ENCODE peak calls at places on chromosomes 11 and 22, in eight cellular contexts. S, Z, K, N, V, Y, U and I are unnamed samples.
A peak's percentile ranks its signal among the peaks of the same experiment; 100 is the strongest.

GRCh38 chr22:30208631-30209603 is 37.6 kb downstream of the LIF start:
- DNase-seq in S (peak; percentile 88), Z (no peak), K (no peak), N (no peak), V (no peak), Y (peak; percentile 99), U (no peak), I (peak; percentile 83)

GRCh38 chr11:128269466-128269865 is 317.9 kb downstream of the ETS1 start:
- DNase-seq in S (no peak), Z (no peak), K (no peak), N (no peak), V (no peak), Y (no peak), U (no peak), I (no peak)

GRCh38 chr11:83895516-83895915 is 609.3 kb upstream of the CCDC90B start:
- DNase-seq in S (no peak), Z (no peak), K (no peak), N (peak; percentile 13), V (no peak), Y (peak; percentile 2), U (no peak), I (no peak)

GRCh38 chr22:47822459-47822858 is 1060.0 kb downstream of the TBC1D22A start:
- DNase-seq in S (no peak), Z (no peak), K (no peak), N (no peak), V (no peak), Y (no peak), U (no peak), I (no peak)

GRCh38 chr11:66339163-66339675 is 3.0 kb upstream of the RIN1 start:
- DNase-seq in S (no peak), Z (no peak), K (no peak), N (no peak), V (no peak), Y (no peak), U (no peak), I (no peak)

GRCh38 chr22:49917997-49918910 is at the start of the genes ALG12 and CRELD2:
- DNase-seq in S (peak; percentile 97), Z (peak; percentile 98), K (peak; percentile 92), N (peak; percentile 97), V (peak; percentile 91), Y (peak; percentile 94), U (peak; percentile 68), I (peak; percentile 91)

GRCh38 chr11:35649984-35650383 is 12.6 kb upstream of the TRIM44 start:
- DNase-seq in S (no peak), Z (no peak), K (no peak), N (no peak), V (no peak), Y (peak; percentile 58), U (no peak), I (no peak)

GRCh38 chr11:116825854-116826750 is 3.0 kb upstream of the APOA4 start:
- DNase-seq in S (no peak), Z (no peak), K (no peak), N (no peak), V (no peak), Y (no peak), U (no peak), I (no peak)

GRCh38 chr11:4551346-4551979 is 6.5 kb downstream of the OR52M1 start:
- DNase-seq in S (no peak), Z (peak; percentile 30), K (no peak), N (peak; percentile 19), V (no peak), Y (peak; percentile 12), U (no peak), I (no peak)

DNA sequence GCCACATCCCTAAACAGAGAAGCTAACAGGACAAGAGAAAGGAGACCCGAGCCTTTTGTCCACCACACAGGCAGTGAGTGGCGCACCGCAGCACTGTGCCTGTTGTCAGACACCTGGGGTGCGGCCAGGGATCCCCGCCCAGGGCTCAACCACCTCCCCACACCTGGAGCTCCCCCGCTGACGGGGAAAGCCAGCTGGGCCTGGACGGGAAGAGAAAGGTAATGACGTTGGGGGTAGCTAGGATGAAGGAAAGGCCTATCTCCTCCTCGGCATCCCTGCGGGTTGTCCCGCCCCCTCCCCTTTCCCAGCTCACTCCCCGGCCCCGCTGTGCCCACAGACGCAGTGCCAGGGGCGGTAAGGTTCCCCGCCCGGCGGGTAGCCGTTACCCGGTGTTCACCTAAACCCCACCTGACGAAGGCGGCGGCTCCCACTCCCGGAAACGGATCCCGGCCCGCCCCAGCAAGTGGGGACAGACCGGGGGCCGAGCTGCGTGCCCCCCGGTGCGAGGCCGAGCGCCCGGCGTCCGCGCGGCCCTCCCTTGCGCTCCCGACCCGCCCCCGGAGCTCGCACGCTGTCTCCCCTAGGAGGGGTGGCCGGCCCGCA is 507 bp downstream of the HYOU1 start:
- DNase-seq in S (no peak), Z (peak; percentile 60), K (no peak), N (peak; percentile 46), V (no peak), Y (no peak), U (no peak), I (no peak)
- TF ChIP-seq CTCF in S (no peak), Z (no peak), K (no peak), N (no peak), V (no peak), Y (no peak), U (no peak), I (no peak)

DNA sequence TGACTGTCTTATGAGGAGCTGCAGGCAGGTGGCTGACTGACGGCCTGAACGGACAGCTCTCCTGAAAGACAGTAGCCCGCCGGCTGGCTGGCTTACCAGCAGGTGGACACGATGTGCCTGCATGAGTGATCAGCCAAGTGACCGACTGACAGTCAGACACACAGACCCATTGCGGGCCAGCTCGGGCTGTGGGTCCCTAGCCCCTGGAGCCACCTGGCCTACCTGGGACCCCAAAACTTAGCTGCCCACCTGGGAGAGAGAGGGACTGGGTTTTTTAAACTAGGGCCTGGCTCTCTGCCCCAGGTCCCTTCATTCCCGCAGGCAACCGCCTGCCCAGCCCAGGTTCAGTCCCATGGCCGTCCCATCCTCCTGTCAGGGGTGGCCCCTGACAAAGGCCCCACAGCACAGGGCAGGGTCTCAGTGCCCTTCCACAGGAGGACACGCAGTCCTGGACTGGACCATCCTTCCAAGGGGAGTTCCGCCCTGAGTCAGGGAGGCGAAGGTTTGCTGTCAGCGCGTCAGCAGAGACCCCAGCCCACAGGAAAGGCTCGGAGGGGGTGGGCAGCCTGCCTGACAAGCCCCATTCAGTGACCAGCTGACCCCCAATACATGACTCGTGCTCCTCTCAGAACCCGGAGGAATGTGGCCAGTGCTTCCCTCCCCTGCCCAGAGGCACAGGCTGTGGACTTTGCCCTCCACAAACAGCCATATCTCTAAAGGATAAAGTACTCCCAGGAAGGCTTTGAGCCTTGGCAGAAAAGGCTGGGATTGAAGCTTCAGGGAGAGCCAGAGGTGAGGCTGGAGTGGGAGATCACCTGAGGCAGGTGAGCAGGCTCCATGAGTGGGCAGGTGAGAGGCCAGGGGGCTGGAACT is 8.4 kb downstream of the SLCO2B1 start:
- DNase-seq in S (no peak), Z (peak; percentile 58), K (no peak), N (no peak), V (no peak), Y (no peak), U (no peak), I (no peak)
- TF ChIP-seq CTCF in S (no peak), Z (peak; percentile 23), K (no peak), N (no peak), V (no peak), Y (no peak), U (no peak), I (no peak)

GRCh38 chr22:32634424-32634981 is 159.9 kb downstream of the FBXO7 start:
- DNase-seq in S (no peak), Z (no peak), K (no peak), N (no peak), V (no peak), Y (no peak), U (no peak), I (no peak)

GRCh38 chr22:32637951-32638350 is 163.3 kb downstream of the FBXO7 start:
- DNase-seq in S (no peak), Z (no peak), K (no peak), N (no peak), V (no peak), Y (no peak), U (no peak), I (no peak)

GRCh38 chr22:32631507-32632245 is 157.1 kb downstream of the FBXO7 start:
- DNase-seq in S (no peak), Z (no peak), K (no peak), N (no peak), V (no peak), Y (no peak), U (no peak), I (no peak)

GRCh38 chr22:32632650-32633049 is 158.0 kb downstream of the FBXO7 start:
- DNase-seq in S (no peak), Z (no peak), K (no peak), N (no peak), V (no peak), Y (no peak), U (no peak), I (no peak)

GRCh38 chr22:32636884-32637283 is 162.3 kb downstream of the FBXO7 start:
- DNase-seq in S (no peak), Z (no peak), K (no peak), N (no peak), V (no peak), Y (no peak), U (no peak), I (no peak)
- TF ChIP-seq CTCF in S (no peak), Z (no peak), K (no peak), N (no peak), V (no peak), Y (peak; percentile 24), U (no peak), I (no peak)

GRCh38 chr11:59187587-59187986 is 15.7 kb downstream of the DTX4 start:
- DNase-seq in S (peak; percentile 52), Z (no peak), K (peak; percentile 16), N (no peak), V (no peak), Y (no peak), U (no peak), I (no peak)
- TF ChIP-seq CTCF in S (no peak), Z (no peak), K (no peak), N (no peak), V (no peak), Y (no peak), U (no peak), I (no peak)

DNA sequence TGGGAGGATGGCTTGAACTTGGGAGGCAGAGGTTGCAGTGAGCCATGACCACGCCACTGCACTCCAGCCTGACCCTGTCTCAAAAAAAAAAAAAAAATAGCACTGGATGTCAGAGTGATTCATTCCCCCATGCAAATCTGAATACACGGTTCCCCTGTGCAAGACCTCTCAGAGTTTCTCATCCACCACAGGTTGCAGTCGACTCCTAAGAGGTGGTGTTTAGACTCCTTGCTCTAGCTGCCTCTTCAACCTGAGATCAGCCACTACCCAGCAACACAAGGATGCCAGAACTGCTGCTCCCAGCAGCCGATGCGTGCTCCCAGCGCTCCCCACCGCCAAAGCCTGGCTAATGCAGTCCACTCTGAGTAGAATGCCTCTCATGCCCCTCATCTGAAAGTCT is 97.5 kb downstream of the PARVA start:
- DNase-seq in S (no peak), Z (no peak), K (no peak), N (no peak), V (no peak), Y (no peak), U (no peak), I (no peak)
- TF ChIP-seq CTCF in S (no peak), Z (no peak), K (no peak), N (no peak), V (no peak), Y (no peak), U (no peak), I (no peak)

GRCh38 chr11:121741954-121742361 is 289.2 kb upstream of the SORL1-AS1 start:
- DNase-seq in S (peak; percentile 89), Z (no peak), K (no peak), N (no peak), V (no peak), Y (peak; percentile 100), U (no peak), I (no peak)
- TF ChIP-seq CTCF in S (no peak), Z (no peak), K (no peak), N (no peak), V (no peak), Y (peak; percentile 31), U (no peak), I (peak; percentile 6)